ENCODE peak calls at places on chromosomes 4 and X, in four cellular contexts. T, A, L and N are unnamed samples.

GRCh38 chr4:15479913-15480185 is 10.2 kb downstream of the CC2D2A start:
- DNase-seq in T (no peak), A (no peak), L (peak; percentile 91), N (peak; percentile 86)

GRCh38 chr4:78622253-78622979 is 70.8 kb downstream of the ANXA3 start:
- DNase-seq in T (no peak), A (no peak), L (peak; percentile 73), N (peak; percentile 55)

GRCh38 chrX:100995469-100995868 is 26.0 kb downstream of the ARL13A start:
- DNase-seq in T (no peak), A (no peak), L (peak; percentile 93), N (peak; percentile 35)

GRCh38 chrX:6701085-6701484 is 166.2 kb upstream of the VCX3A start:
- DNase-seq in T (no peak), A (no peak), L (no peak), N (no peak)

GRCh38 chr4:109574931-109575804 is 15.1 kb downstream of the MCUB start:
- DNase-seq in T (no peak), A (no peak), L (no peak), N (no peak)

GRCh38 chr4:1974836-1975235 is 33.9 kb downstream of the NELFA start:
- DNase-seq in T (no peak), A (no peak), L (no peak), N (no peak)

GRCh38 chr4:91611786-91612185 is 692.0 kb upstream of the GRID2 start:
- DNase-seq in T (no peak), A (no peak), L (no peak), N (no peak)

GRCh38 chr4:111475001-111475400 is 670.3 kb upstream of the FAM241A start:
- DNase-seq in T (peak; percentile 13), A (no peak), L (peak; percentile 39), N (peak; percentile 43)

GRCh38 chrX:149720021-149720689 is 8.3 kb downstream of the MAGEA11 start:
- DNase-seq in T (no peak), A (no peak), L (no peak), N (no peak)

GRCh38 chrX:120604359-120604782 is 470 bp downstream of the MCTS1 start:
- DNase-seq in T (no peak), A (no peak), L (peak; percentile 33), N (peak; percentile 45)

GRCh38 chr4:177128306-177128705 is 181.4 kb upstream of the NEIL3 start:
- DNase-seq in T (no peak), A (no peak), L (peak; percentile 72), N (no peak)

GRCh38 chr4:133320576-133321170 is 171.6 kb downstream of the PCDH10 start:
- DNase-seq in T (no peak), A (no peak), L (peak; percentile 3), N (peak; percentile 64)

GRCh38 chr4:5127556-5127955 is 76.3 kb downstream of the STK32B start:
- DNase-seq in T (no peak), A (no peak), L (peak; percentile 55), N (no peak)

GRCh38 chrX:28205126-28205525 is 223.9 kb upstream of the DCAF8L1 start:
- DNase-seq in T (no peak), A (no peak), L (no peak), N (no peak)

GRCh38 chr4:47531241-47531953 is 46.3 kb downstream of the ATP10D start:
- DNase-seq in T (peak; percentile 8), A (no peak), L (peak; percentile 90), N (peak; percentile 59)

GRCh38 chr4:156830356-156830755 is 141.2 kb downstream of the PDGFC start:
- DNase-seq in T (no peak), A (no peak), L (peak; percentile 79), N (peak; percentile 38)

GRCh38 chrX:105636667-105637066 is 185.7 kb upstream of the NRK start:
- DNase-seq in T (no peak), A (no peak), L (no peak), N (peak; percentile 38)

GRCh38 chr4:80266267-80266901 is at the start of gene FGF5:
- DNase-seq in T (peak; percentile 30), A (peak; percentile 70), L (peak; percentile 94), N (peak; percentile 96)

GRCh38 chr4:47145630-47146029 is 114.3 kb downstream of the GABRB1 start:
- DNase-seq in T (no peak), A (no peak), L (peak; percentile 92), N (peak; percentile 56)

GRCh38 chrX:30215357-30215843 is at the start of gene MAGEB2:
- DNase-seq in T (no peak), A (no peak), L (no peak), N (no peak)

GRCh38 chrX:154603438-154604430 is 15.3 kb downstream of the CTAG1B start:
- DNase-seq in T (no peak), A (no peak), L (peak; percentile 57), N (peak; percentile 74)

GRCh38 chrX:17740137-17741122 is 3.1 kb downstream of the SCML1 start:
- DNase-seq in T (no peak), A (no peak), L (no peak), N (no peak)

GRCh38 chr4:2436301-2436700 is 17.5 kb downstream of the CFAP99 start:
- DNase-seq in T (no peak), A (peak; percentile 42), L (no peak), N (peak; percentile 15)

GRCh38 chrX:48580662-48581061 is 6.4 kb downstream of the RBM3 start:
- DNase-seq in T (no peak), A (no peak), L (no peak), N (no peak)

GRCh38 chrX:140822861-140823260 is 113.3 kb downstream of the LINC00632 start:
- DNase-seq in T (no peak), A (no peak), L (no peak), N (no peak)

GRCh38 chr4:26145212-26145611 is 175.6 kb upstream of the RBPJ start:
- DNase-seq in T (no peak), A (no peak), L (no peak), N (no peak)

GRCh38 chr4:27716693-27717505 is 856.3 kb downstream of the STIM2 start:
- DNase-seq in T (no peak), A (no peak), L (no peak), N (no peak)

GRCh38 chr4:77927991-77928925 is 65.6 kb downstream of the MRPL1 start:
- DNase-seq in T (no peak), A (no peak), L (peak; percentile 68), N (peak; percentile 51)

GRCh38 chr4:169885893-169886292 is 128.1 kb upstream of the HPF1 start:
- DNase-seq in T (no peak), A (no peak), L (no peak), N (no peak)

GRCh38 chr4:89298160-89298559 is 9.4 kb downstream of the GPRIN3 start:
- DNase-seq in T (no peak), A (no peak), L (no peak), N (no peak)

GRCh38 chr4:71026086-71026485 is 32.6 kb downstream of the DCK start:
- DNase-seq in T (peak; percentile 25), A (no peak), L (peak; percentile 90), N (peak; percentile 80)

GRCh38 chr4:6446130-6446482 is 26.3 kb downstream of the PPP2R2C start:
- DNase-seq in T (no peak), A (no peak), L (no peak), N (no peak)

GRCh38 chr4:37685211-37685725 is 908 bp downstream of the RELL1 start:
- DNase-seq in T (peak; percentile 41), A (no peak), L (peak; percentile 82), N (peak; percentile 74)

GRCh38 chrX:74924449-74925209 is 623 bp downstream of the NEXMIF start:
- DNase-seq in T (peak; percentile 3), A (peak; percentile 73), L (no peak), N (peak; percentile 18)

GRCh38 chr4:80806472-80806871 is 224.0 kb upstream of the BMP3 start:
- DNase-seq in T (no peak), A (no peak), L (no peak), N (peak; percentile 3)

GRCh38 chrX:31093639-31093975 is 21.8 kb upstream of the FTHL17 start:
- DNase-seq in T (no peak), A (no peak), L (no peak), N (no peak)

DNA sequence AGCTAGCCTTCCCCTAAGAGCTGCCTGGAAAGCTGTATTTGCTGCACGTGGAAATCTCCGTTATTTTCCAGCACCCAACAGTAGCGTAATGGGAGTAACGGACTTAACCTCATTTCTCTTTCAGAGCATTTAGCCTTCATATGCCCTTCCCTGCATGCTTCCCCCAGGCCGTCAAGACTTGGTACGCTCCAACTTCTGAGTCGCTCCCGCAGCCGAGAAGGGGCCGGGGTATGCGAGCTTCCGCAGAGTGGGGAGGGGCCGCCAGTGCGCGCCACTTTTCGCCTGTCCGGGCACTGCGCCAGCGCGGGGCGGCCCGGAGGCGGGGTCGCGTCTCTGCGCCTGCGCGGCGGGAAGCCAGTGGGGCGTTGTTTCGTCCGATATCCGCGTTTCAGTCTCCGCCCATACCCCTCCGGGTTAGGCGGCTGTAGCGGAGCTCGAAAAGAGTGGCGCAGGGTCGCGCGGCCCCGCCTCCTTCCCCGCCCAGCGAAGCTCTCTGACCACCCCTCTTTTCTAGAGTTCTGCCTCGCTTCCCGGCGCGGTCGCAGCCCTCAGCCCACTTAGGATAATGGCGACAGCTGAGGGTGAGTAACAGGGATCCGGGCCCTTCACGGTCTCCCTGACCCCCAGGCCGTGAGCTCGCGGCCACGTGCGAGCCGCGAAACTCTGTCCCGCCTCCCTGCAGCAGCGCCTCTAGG is at the start of gene PAICS:
- DNase-seq in T (peak; percentile 94), A (peak; percentile 95), L (peak; percentile 92), N (peak; percentile 96)
- H3K27me3 ChIP-seq in T (no peaks in the 10 kb centered on the region), A (no peaks in the 10 kb centered on the region), L (no peaks in the 10 kb centered on the region), N (no peaks in the 10 kb centered on the region)

GRCh38 chr4:168840988-168841681 is 168.9 kb downstream of the CBR4 start:
- DNase-seq in T (peak; percentile 44), A (no peak), L (no peak), N (no peak)

GRCh38 chr4:168840386-168840763 is 169.7 kb downstream of the CBR4 start:
- DNase-seq in T (no peak), A (no peak), L (no peak), N (no peak)

GRCh38 chr4:168837922-168838321 is 172.1 kb downstream of the CBR4 start:
- DNase-seq in T (no peak), A (no peak), L (no peak), N (no peak)

GRCh38 chr4:168841682-168842019 is 168.4 kb downstream of the CBR4 start:
- DNase-seq in T (no peak), A (no peak), L (no peak), N (no peak)

GRCh38 chr4:168839758-168840385 is 170.2 kb downstream of the CBR4 start:
- DNase-seq in T (no peak), A (no peak), L (no peak), N (peak; percentile 59)
- H3K4me1 ChIP-seq in T (peaks cover 15% of the 10 kb centered on the region), A (peaks cover 74% of the 10 kb centered on the region), L (peaks cover 37% of the 10 kb centered on the region), N (peaks cover 55% of the 10 kb centered on the region)

DNA sequence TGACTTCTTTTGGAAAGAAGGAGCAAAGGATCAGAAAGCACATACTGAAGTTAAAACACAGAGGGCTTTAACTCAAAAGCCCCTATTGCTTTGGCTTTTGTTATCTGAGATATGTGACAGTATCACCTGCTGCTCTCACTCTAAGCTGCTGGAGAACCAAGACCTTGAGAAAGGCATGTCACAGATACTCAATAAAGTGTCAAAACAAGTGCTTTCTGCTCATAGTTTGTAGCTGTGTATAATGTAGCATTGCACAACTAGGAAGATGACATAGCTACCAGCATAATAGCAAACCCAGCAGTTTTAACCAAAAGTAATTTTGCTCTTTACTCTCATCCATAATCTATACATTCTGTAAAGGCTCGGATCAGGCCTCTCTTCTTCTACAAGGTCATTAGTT is 159.6 kb downstream of the LHFPL1 start:
- DNase-seq in T (no peak), A (no peak), L (no peak), N (no peak)
- H3K27me3 ChIP-seq in T (no peaks in the 10 kb centered on the region), A (no peaks in the 10 kb centered on the region), L (no peaks in the 10 kb centered on the region), N (peaks cover 25% of the 10 kb centered on the region)

GRCh38 chr4:41205130-41205529 is 9.2 kb downstream of the APBB2 start:
- DNase-seq in T (no peak), A (no peak), L (no peak), N (no peak)
- H3K4me1 ChIP-seq in T (no peaks in the 10 kb centered on the region), A (peaks cover 57% of the 10 kb centered on the region), L (peaks cover 28% of the 10 kb centered on the region), N (peaks cover 77% of the 10 kb centered on the region)